ENCODE peak calls at places on chromosomes 4 and X, in four cellular contexts. G is LoVo, C is germinal center, W is ureter. I is an unnamed sample.

GRCh38 chr4:4248036-4248884 is at the start of gene TMEM128:
- DNase-seq in G (peak; percentile 93), C (peak; percentile 93), W (peak; percentile 94), I (peak; percentile 95)

GRCh38 chr4:24055623-24056022 is 165.8 kb upstream of the PPARGC1A start:
- DNase-seq in G (no peak), C (no peak), W (no peak), I (no peak)

GRCh38 chr4:121960801-121961200 is 8.9 kb upstream of the TRPC3 start:
- DNase-seq in G (no peak), C (no peak), W (no peak), I (no peak)

GRCh38 chr4:124423160-124423559 is 289.4 kb downstream of the ANKRD50 start:
- DNase-seq in G (no peak), C (no peak), W (no peak), I (no peak)

GRCh38 chr4:63937961-63938360 is 471.3 kb downstream of the TECRL start:
- DNase-seq in G (no peak), C (no peak), W (peak; percentile 46), I (no peak)

GRCh38 chr4:165369522-165369921 is 9.3 kb upstream of the CPE start:
- DNase-seq in G (peak; percentile 26), C (no peak), W (no peak), I (no peak)

GRCh38 chr4:182189107-182189878 is 53.9 kb upstream of the TENM3 start:
- DNase-seq in G (peak; percentile 63), C (no peak), W (no peak), I (peak; percentile 6)

GRCh38 chr4:53920116-53920515 is 144.3 kb downstream of the CHIC2 start:
- DNase-seq in G (no peak), C (no peak), W (no peak), I (no peak)

GRCh38 chr4:40337081-40337480 is 1.9 kb downstream of the CHRNA9 start:
- DNase-seq in G (no peak), C (no peak), W (no peak), I (no peak)

GRCh38 chr4:139171878-139172691 is 4.9 kb downstream of the ELF2 start:
- DNase-seq in G (no peak), C (no peak), W (no peak), I (peak; percentile 61)

GRCh38 chr4:41933997-41934812 is 1.0 kb upstream of the TMEM33 start:
- DNase-seq in G (peak; percentile 73), C (no peak), W (no peak), I (no peak)

GRCh38 chr4:212438-213174 is 88.3 kb downstream of the ZNF718 start:
- DNase-seq in G (no peak), C (peak; percentile 60), W (peak; percentile 78), I (peak; percentile 27)

GRCh38 chrX:2566044-2566443 is 65.3 kb upstream of the DHRSX start:
- DNase-seq in G (no peak), C (no peak), W (no peak), I (no peak)

GRCh38 chr4:153799708-153800074 is 10.8 kb upstream of the SFRP2 start:
- DNase-seq in G (no peak), C (no peak), W (no peak), I (peak; percentile 20)

GRCh38 chrX:33194876-33195433 is 16.4 kb downstream of the DMD start:
- DNase-seq in G (no peak), C (no peak), W (no peak), I (no peak)

GRCh38 chrX:69216446-69216845 is 51.2 kb upstream of the PJA1 start:
- DNase-seq in G (no peak), C (no peak), W (no peak), I (no peak)

GRCh38 chrX:41482153-41482850 is 35.2 kb downstream of the NYX start:
- DNase-seq in G (no peak), C (no peak), W (no peak), I (no peak)

GRCh38 chrX:149512225-149512885 is 7.2 kb upstream of the IDS start:
- DNase-seq in G (no peak), C (peak; percentile 30), W (peak; percentile 59), I (peak; percentile 76)

GRCh38 chrX:41381685-41382084 is 47.7 kb downstream of the DDX3X start:
- DNase-seq in G (peak; percentile 74), C (no peak), W (peak; percentile 45), I (peak; percentile 52)

GRCh38 chrX:131830400-131831184 is 192.5 kb upstream of the STK26 start:
- DNase-seq in G (no peak), C (no peak), W (peak; percentile 83), I (peak; percentile 76)

GRCh38 chr4:38163216-38164006 is 203.2 kb downstream of the PTTG2 start:
- DNase-seq in G (peak; percentile 63), C (no peak), W (no peak), I (no peak)

GRCh38 chr4:39587881-39588280 is 50.8 kb downstream of the SMIM14 start:
- DNase-seq in G (no peak), C (no peak), W (no peak), I (no peak)

GRCh38 chrX:76398970-76399369 is 28.5 kb upstream of the MAGEE1 start:
- DNase-seq in G (no peak), C (no peak), W (no peak), I (no peak)

GRCh38 chr4:141702472-141703182 is 66.2 kb downstream of the IL15 start:
- DNase-seq in G (no peak), C (no peak), W (no peak), I (no peak)

GRCh38 chr4:86670739-86671138 is 76.6 kb downstream of the PTPN13 start:
- DNase-seq in G (peak; percentile 44), C (no peak), W (no peak), I (no peak)

I was measured in K562.